ENCODE peak calls at places on chromosomes 5 and 9, in four cellular contexts. U is psoas muscle, N is PC-3, S is left lung. E is an unnamed sample. For H3K9me3, the result is how much of the 10 kb centered on the place peaks cover.

GRCh38 chr5:99586878-99587277 is 658.1 kb upstream of the CHD1 start:
- DNase-seq in U (no peak), N (no peak), S (no peak), E (no peak)

GRCh38 chr5:81409845-81410369 is 16.0 kb upstream of the ACOT12 start:
- DNase-seq in U (no peak), N (no peak), S (no peak), E (no peak)

GRCh38 chr9:122180633-122181032 is 20.9 kb downstream of the MORN5 start:
- DNase-seq in U (no peak), N (peak), S (no peak), E (no peak)

GRCh38 chr5:93581738-93582414 is 857 bp upstream of the NR2F1-AS1 start:
- DNase-seq in U (no peak), N (peak), S (no peak), E (no peak)

GRCh38 chr9:113042884-113043657 is 13.5 kb downstream of the ZFP37 start:
- DNase-seq in U (no peak), N (peak), S (no peak), E (no peak)

GRCh38 chr9:134534661-134535080 is 106.9 kb upstream of the COL5A1 start:
- DNase-seq in U (no peak), N (no peak), S (no peak), E (no peak)

GRCh38 chr5:68962632-68963484 is 131.0 kb upstream of the SLC30A5 start:
- DNase-seq in U (peak), N (peak), S (peak), E (no peak)

GRCh38 chr5:136638084-136638483 is 272.7 kb upstream of the TRPC7 start:
- DNase-seq in U (no peak), N (peak), S (no peak), E (no peak)

GRCh38 chr9:15121591-15121990 is 185.4 kb downstream of the TTC39B start:
- DNase-seq in U (no peak), N (no peak), S (no peak), E (no peak)

GRCh38 chr5:126351138-126351537 is 72.1 kb upstream of the GRAMD2B start:
- DNase-seq in U (no peak), N (peak), S (no peak), E (no peak)

GRCh38 chr9:80030801-80031200 is 459.0 kb downstream of the TLE4 start:
- DNase-seq in U (no peak), N (no peak), S (no peak), E (no peak)

GRCh38 chr9:122263699-122264349 is 816 bp downstream of the RBM18 start:
- DNase-seq in U (no peak), N (peak), S (no peak), E (no peak)

GRCh38 chr5:88251048-88251711 is 17.5 kb downstream of the TMEM161B start:
- DNase-seq in U (no peak), N (no peak), S (no peak), E (no peak)

GRCh38 chr5:54013556-54014157 is 296.7 kb downstream of the ARL15 start:
- DNase-seq in U (peak), N (peak), S (peak), E (no peak)

GRCh38 chr5:2266668-2267240 is 384.0 kb upstream of the IRX4 start:
- DNase-seq in U (no peak), N (no peak), S (no peak), E (no peak)

GRCh38 chr5:73902327-73903051 is 276.5 kb downstream of the ARHGEF28 start:
- DNase-seq in U (no peak), N (peak), S (no peak), E (no peak)

GRCh38 chr5:108415726-108416125 is 33.8 kb upstream of the FBXL17 start:
- DNase-seq in U (no peak), N (peak), S (no peak), E (no peak)

GRCh38 chr9:110179734-110180133 is 28.2 kb downstream of the C9orf152 start:
- DNase-seq in U (no peak), N (peak), S (no peak), E (no peak)

GRCh38 chr5:83914662-83915418 is 194.2 kb upstream of the HAPLN1 start:
- DNase-seq in U (no peak), N (no peak), S (no peak), E (no peak)

GRCh38 chr5:25688156-25688555 is 1043.4 kb upstream of the CDH10 start:
- DNase-seq in U (no peak), N (no peak), S (no peak), E (no peak)
- H3K9me3 ChIP-seq in U (under half), N (under half), S (under half), E (under half)

GRCh38 chr9:137339045-137339444 is 37.0 kb upstream of the NRARP start:
- DNase-seq in U (no peak), N (no peak), S (no peak), E (no peak)

GRCh38 chr9:137341227-137341626 is 39.2 kb upstream of the NRARP start:
- DNase-seq in U (no peak), N (no peak), S (no peak), E (no peak)

GRCh38 chr9:137347928-137348327 is 45.9 kb upstream of the NRARP start:
- DNase-seq in U (no peak), N (no peak), S (no peak), E (no peak)

GRCh38 chr9:137339606-137340462 is 37.8 kb upstream of the NRARP start:
- DNase-seq in U (no peak), N (no peak), S (no peak), E (no peak)

DNA sequence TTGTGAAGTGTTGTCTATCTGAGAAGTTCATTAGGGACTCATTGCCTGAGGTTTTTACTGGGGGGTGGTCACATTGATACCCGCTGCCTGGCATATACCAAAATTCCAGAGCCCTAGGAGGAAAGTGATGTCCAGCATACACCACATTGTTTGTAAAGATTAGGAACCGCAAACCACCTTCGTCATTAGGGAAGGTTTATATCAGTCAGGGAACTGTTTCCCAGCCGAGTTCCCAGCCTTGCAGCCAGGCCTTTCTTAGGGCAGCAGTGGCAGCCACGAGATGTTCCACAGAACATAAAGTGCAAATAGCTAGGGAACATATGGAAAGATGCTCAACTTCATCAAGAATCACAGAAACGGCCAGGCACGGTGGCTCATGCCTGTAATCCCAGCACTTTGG is 40.4 kb upstream of the NRARP start:
- DNase-seq in U (no peak), N (no peak), S (no peak), E (no peak)
- H3K9me3 ChIP-seq in U (under half), N (under half), S (under half), E (under half)

GRCh38 chr5:1066676-1067075 is 45.2 kb downstream of the SLC12A7 start:
- DNase-seq in U (no peak), N (no peak), S (no peak), E (no peak)

GRCh38 chr5:1064383-1065142 is 47.3 kb downstream of the SLC12A7 start:
- DNase-seq in U (peak), N (no peak), S (no peak), E (no peak)

GRCh38 chr5:1067141-1068121 is 44.4 kb downstream of the SLC12A7 start:
- DNase-seq in U (peak), N (no peak), S (no peak), E (no peak)

GRCh38 chr5:1065143-1065750 is 46.6 kb downstream of the SLC12A7 start:
- DNase-seq in U (peak), N (no peak), S (no peak), E (no peak)

DNA sequence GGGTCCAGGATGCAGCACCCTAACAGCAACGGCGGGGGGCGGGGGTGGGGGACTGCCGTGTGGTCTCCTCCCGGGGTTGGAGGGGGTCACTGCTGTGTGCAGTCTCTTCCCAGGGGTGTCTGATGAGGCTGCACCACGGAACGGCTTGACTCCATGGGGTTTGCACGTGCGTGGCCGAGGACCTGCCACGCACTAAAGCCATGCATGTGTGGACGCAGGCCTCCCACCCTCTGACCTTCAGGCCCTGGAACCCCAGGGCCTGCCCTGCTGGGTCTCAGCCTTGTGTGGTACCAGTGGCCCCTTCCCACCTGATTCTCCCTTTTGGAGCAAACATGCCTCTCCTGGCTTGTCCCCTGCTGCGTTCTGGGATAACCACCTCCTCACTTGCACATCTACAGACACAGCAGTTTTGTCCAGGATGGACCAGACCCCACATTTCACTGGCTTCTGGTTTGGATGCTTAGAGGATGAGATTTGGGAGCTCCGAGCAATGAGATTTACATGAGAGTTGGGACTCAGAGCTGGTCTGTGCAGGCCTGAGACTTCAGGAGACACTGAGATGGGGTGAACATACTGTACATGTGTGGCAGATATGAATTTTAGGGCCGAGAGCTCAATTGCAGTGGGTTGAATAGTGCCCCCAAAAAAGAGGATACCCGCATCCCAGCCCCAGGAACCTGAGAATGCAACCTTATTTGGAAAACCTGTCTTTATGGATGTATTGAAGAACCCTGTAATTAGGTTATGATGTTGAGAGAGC is 45.8 kb downstream of the SLC12A7 start:
- DNase-seq in U (peak), N (no peak), S (no peak), E (no peak)
- H3K9me3 ChIP-seq in U (under half), N (under half), S (under half), E (under half)

GRCh38 chr5:153939101-153939500 is 99.6 kb downstream of the FAM114A2 start:
- DNase-seq in U (no peak), N (no peak), S (no peak), E (no peak)
- H3K9me3 ChIP-seq in U (under half), N (under half), S (half or more), E (under half)

GRCh38 chr9:137353223-137354152 is 51.4 kb upstream of the NRARP start:
- DNase-seq in U (peak), N (no peak), S (no peak), E (no peak)

GRCh38 chr9:137354153-137354844 is 52.2 kb upstream of the NRARP start:
- DNase-seq in U (no peak), N (no peak), S (no peak), E (no peak)

GRCh38 chr9:137351781-137352501 is 49.9 kb upstream of the NRARP start:
- DNase-seq in U (no peak), N (no peak), S (no peak), E (no peak)

GRCh38 chr9:137350696-137351584 is 48.9 kb upstream of the NRARP start:
- DNase-seq in U (no peak), N (peak), S (no peak), E (no peak)

GRCh38 chr9:137352511-137353222 is 50.6 kb upstream of the NRARP start:
- DNase-seq in U (no peak), N (no peak), S (no peak), E (no peak)
- H3K9me3 ChIP-seq in U (under half), N (under half), S (under half), E (under half)

GRCh38 chr5:141393267-141393666 is 834 bp downstream of the PCDHGA8 start:
- DNase-seq in U (no peak), N (no peak), S (no peak), E (no peak)
- H3K9me3 ChIP-seq in U (under half), N (under half), S (half or more), E (under half)

DNA sequence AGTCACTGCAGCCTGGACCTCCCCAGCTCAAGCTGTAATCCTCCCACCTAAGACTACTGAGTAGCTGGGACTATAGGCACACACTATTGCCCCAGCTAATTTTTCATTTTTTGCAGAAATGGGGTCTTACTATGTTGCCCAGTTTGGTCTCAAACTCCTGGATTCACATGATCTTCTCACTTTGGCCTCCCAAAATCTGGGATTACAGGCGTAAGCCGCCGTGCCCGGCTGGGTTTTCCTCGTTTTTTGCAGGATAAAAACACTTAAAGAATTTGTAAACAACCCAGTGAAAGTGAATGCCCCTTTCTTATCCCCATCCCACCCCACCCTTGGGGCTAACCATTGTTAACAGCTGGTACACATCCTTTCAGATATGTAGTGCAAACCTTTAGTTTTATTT is 7.7 kb downstream of the CLTB start:
- DNase-seq in U (no peak), N (no peak), S (no peak), E (no peak)
- H3K9me3 ChIP-seq in U (under half), N (under half), S (under half), E (under half)

GRCh38 chr9:92846662-92847145 is 31.1 kb downstream of the ZNF484 start:
- DNase-seq in U (no peak), N (no peak), S (no peak), E (no peak)
- H3K9me3 ChIP-seq in U (half or more), N (under half), S (half or more), E (under half)

E was measured in T-helper 17 cell.